ENCODE peak calls at places on chromosomes 4 and X, in ten cellular contexts. One of them, this sample, is unnamed.
A peak's percentile ranks its signal among the peaks of the same experiment; 100 is the strongest.

GRCh38 chrX:43225626-43226328 is 430.3 kb upstream of the MAOA start:
- DNase-seq in fibroblast of lung: no peak
- DNase-seq in mesenchymal stem cell: no peak
- DNase-seq in osteoblast: no peak
- DNase-seq in H9: no peak
- DNase-seq in IMR-90: no peak
- DNase-seq in mammary epithelial cell: no peak
- DNase-seq in GM23248: no peak
- DNase-seq in HepG2: peak; percentile 71
- DNase-seq in MM.1S: no peak
- DNase-seq in this sample: no peak

GRCh38 chr4:153936121-153936520 is 147.2 kb upstream of the SFRP2 start:
- DNase-seq in mammary epithelial cell: no peak
- DNase-seq in mesenchymal stem cell: no peak
- DNase-seq in HepG2: no peak
- DNase-seq in H9: no peak
- DNase-seq in GM23248: no peak
- DNase-seq in osteoblast: no peak
- DNase-seq in IMR-90: no peak
- DNase-seq in fibroblast of lung: no peak
- DNase-seq in MM.1S: no peak
- DNase-seq in this sample: no peak

GRCh38 chr4:150818661-150819060 is 196.4 kb downstream of the LRBA start:
- DNase-seq in GM23248: peak; percentile 25
- DNase-seq in MM.1S: no peak
- DNase-seq in mesenchymal stem cell: peak; percentile 67
- DNase-seq in mammary epithelial cell: peak; percentile 5
- DNase-seq in fibroblast of lung: peak; percentile 53
- DNase-seq in osteoblast: no peak
- DNase-seq in H9: no peak
- DNase-seq in IMR-90: peak; percentile 94
- DNase-seq in HepG2: no peak
- DNase-seq in this sample: peak; percentile 53

GRCh38 chr4:175560628-175561027 is 251.4 kb downstream of the GPM6A start:
- DNase-seq in fibroblast of lung: peak; percentile 47
- DNase-seq in mesenchymal stem cell: peak; percentile 7
- DNase-seq in mammary epithelial cell: peak; percentile 2
- DNase-seq in HepG2: no peak
- DNase-seq in osteoblast: peak; percentile 27
- DNase-seq in MM.1S: peak; percentile 77
- DNase-seq in H9: no peak
- DNase-seq in IMR-90: peak; percentile 5
- DNase-seq in GM23248: peak; percentile 48
- DNase-seq in this sample: peak; percentile 68

GRCh38 chr4:181863846-181864245 is 379.4 kb upstream of the TENM3 start:
- DNase-seq in MM.1S: no peak
- DNase-seq in mesenchymal stem cell: no peak
- DNase-seq in IMR-90: no peak
- DNase-seq in mammary epithelial cell: no peak
- DNase-seq in osteoblast: no peak
- DNase-seq in HepG2: no peak
- DNase-seq in H9: no peak
- DNase-seq in fibroblast of lung: peak; percentile 15
- DNase-seq in GM23248: no peak
- DNase-seq in this sample: no peak

GRCh38 chrX:153353416-153353815 is 19.5 kb downstream of the ZNF275 start:
- DNase-seq in mammary epithelial cell: no peak
- DNase-seq in GM23248: no peak
- DNase-seq in fibroblast of lung: no peak
- DNase-seq in MM.1S: no peak
- DNase-seq in osteoblast: no peak
- DNase-seq in IMR-90: no peak
- DNase-seq in mesenchymal stem cell: no peak
- DNase-seq in HepG2: no peak
- DNase-seq in H9: peak; percentile 49
- DNase-seq in this sample: no peak

GRCh38 chr4:10003666-10004065 is 17.6 kb downstream of the SLC2A9 start:
- DNase-seq in GM23248: no peak
- DNase-seq in fibroblast of lung: no peak
- DNase-seq in H9: no peak
- DNase-seq in mammary epithelial cell: peak; percentile 90
- DNase-seq in osteoblast: no peak
- DNase-seq in mesenchymal stem cell: no peak
- DNase-seq in IMR-90: no peak
- DNase-seq in HepG2: no peak
- DNase-seq in MM.1S: no peak
- DNase-seq in this sample: no peak

GRCh38 chr4:68905598-68906237 is 45.9 kb downstream of the UGT2A3 start:
- DNase-seq in H9: peak; percentile 47
- DNase-seq in GM23248: no peak
- DNase-seq in IMR-90: no peak
- DNase-seq in osteoblast: peak; percentile 27
- DNase-seq in fibroblast of lung: peak; percentile 28
- DNase-seq in mammary epithelial cell: peak; percentile 20
- DNase-seq in mesenchymal stem cell: no peak
- DNase-seq in HepG2: no peak
- DNase-seq in MM.1S: no peak
- DNase-seq in this sample: peak; percentile 74

DNA sequence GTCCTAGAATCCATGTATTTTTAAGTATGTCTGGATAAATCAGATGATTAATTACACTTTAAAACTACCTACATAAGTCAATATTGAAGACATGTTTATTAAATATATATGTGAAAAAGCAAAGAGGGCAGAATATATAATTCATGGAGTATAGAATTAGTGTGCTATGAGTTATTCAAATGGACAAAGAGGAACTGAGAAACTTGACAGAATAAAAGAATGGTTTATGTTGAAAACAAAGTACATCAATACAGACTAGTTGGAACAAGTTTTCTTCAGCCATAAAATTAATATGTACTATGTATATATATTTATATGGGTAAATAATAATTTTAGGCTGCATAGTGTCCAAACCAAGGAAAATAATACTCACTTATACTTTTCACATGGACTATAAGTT is 173.5 kb downstream of the NPFFR2 start:
- DNase-seq in MM.1S: no peak
- DNase-seq in osteoblast: no peak
- DNase-seq in mesenchymal stem cell: no peak
- DNase-seq in H9: no peak
- DNase-seq in GM23248: no peak
- DNase-seq in IMR-90: no peak
- DNase-seq in mammary epithelial cell: no peak
- DNase-seq in HepG2: no peak
- DNase-seq in fibroblast of lung: no peak
- DNase-seq in this sample: no peak
- H2AFZ ChIP-seq in MM.1S: no peak overlapping the region
- H2AFZ ChIP-seq in osteoblast: no peak overlapping the region
- H2AFZ ChIP-seq in mesenchymal stem cell: no peak overlapping the region
- H2AFZ ChIP-seq in H9: no peak overlapping the region
- H2AFZ ChIP-seq in GM23248: no peak overlapping the region
- H2AFZ ChIP-seq in IMR-90: no peak overlapping the region
- H2AFZ ChIP-seq in mammary epithelial cell: no peak overlapping the region
- H2AFZ ChIP-seq in HepG2: no peak overlapping the region
- H2AFZ ChIP-seq in fibroblast of lung: no peak overlapping the region
- H2AFZ ChIP-seq in this sample: no peak overlapping the region

GRCh38 chr4:15735531-15735930 is 32.7 kb downstream of the BST1 start:
- DNase-seq in mammary epithelial cell: no peak
- DNase-seq in GM23248: no peak
- DNase-seq in fibroblast of lung: no peak
- DNase-seq in HepG2: no peak
- DNase-seq in IMR-90: no peak
- DNase-seq in H9: no peak
- DNase-seq in osteoblast: no peak
- DNase-seq in mesenchymal stem cell: no peak
- DNase-seq in MM.1S: no peak
- DNase-seq in this sample: no peak

GRCh38 chr4:15736514-15737050 is 33.7 kb downstream of the BST1 start:
- DNase-seq in MM.1S: no peak
- DNase-seq in HepG2: no peak
- DNase-seq in osteoblast: peak; percentile 42
- DNase-seq in fibroblast of lung: no peak
- DNase-seq in mesenchymal stem cell: no peak
- DNase-seq in mammary epithelial cell: no peak
- DNase-seq in GM23248: no peak
- DNase-seq in IMR-90: no peak
- DNase-seq in H9: no peak
- DNase-seq in this sample: no peak

GRCh38 chr4:15740764-15741404 is 37.2 kb upstream of the CD38 start:
- DNase-seq in HepG2: peak; percentile 77
- DNase-seq in H9: no peak
- DNase-seq in IMR-90: no peak
- DNase-seq in osteoblast: peak; percentile 36
- DNase-seq in GM23248: no peak
- DNase-seq in mesenchymal stem cell: no peak
- DNase-seq in fibroblast of lung: no peak
- DNase-seq in mammary epithelial cell: no peak
- DNase-seq in MM.1S: no peak
- DNase-seq in this sample: no peak

GRCh38 chr4:15738877-15739276 is 36.0 kb downstream of the BST1 start:
- DNase-seq in mammary epithelial cell: no peak
- DNase-seq in fibroblast of lung: peak; percentile 64
- DNase-seq in IMR-90: peak; percentile 21
- DNase-seq in mesenchymal stem cell: no peak
- DNase-seq in H9: no peak
- DNase-seq in GM23248: peak; percentile 60
- DNase-seq in osteoblast: peak; percentile 42
- DNase-seq in MM.1S: no peak
- DNase-seq in HepG2: no peak
- DNase-seq in this sample: no peak

DNA sequence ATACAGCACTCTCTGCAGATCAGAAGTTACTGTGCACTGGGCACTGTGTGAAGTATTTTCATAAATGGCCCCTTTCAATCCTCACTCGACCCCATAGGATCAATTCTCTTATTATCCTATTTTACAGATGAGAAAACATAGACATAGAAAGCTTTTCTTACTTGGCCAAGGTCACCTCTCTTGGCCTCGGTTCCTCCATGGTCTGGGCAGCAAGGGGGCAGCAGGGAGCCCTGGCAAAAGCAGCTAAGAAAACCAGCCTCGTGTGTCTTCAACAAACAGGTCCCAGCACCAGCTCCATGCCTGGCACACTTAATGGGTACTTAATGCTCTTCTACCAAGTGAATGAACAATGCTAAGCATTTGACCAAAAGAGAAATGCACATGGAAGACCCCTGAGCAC is 34.4 kb downstream of the BST1 start:
- DNase-seq in mesenchymal stem cell: no peak
- DNase-seq in IMR-90: no peak
- DNase-seq in osteoblast: no peak
- DNase-seq in MM.1S: no peak
- DNase-seq in fibroblast of lung: no peak
- DNase-seq in GM23248: no peak
- DNase-seq in H9: no peak
- DNase-seq in HepG2: no peak
- DNase-seq in mammary epithelial cell: no peak
- DNase-seq in this sample: no peak
- H3K27ac ChIP-seq in mesenchymal stem cell: no peak overlapping the region
- H3K27ac ChIP-seq in IMR-90: no peak overlapping the region
- H3K27ac ChIP-seq in osteoblast: no peak overlapping the region
- H3K27ac ChIP-seq in MM.1S: no peak overlapping the region
- H3K27ac ChIP-seq in fibroblast of lung: no peak overlapping the region
- H3K27ac ChIP-seq in GM23248: no peak overlapping the region
- H3K27ac ChIP-seq in H9: no peak overlapping the region
- H3K27ac ChIP-seq in HepG2: no peak overlapping the region
- H3K27ac ChIP-seq in mammary epithelial cell: no peak overlapping the region
- H3K27ac ChIP-seq in this sample: no peak overlapping the region

GRCh38 chr4:6342530-6343293 is 73.1 kb downstream of the WFS1 start:
- DNase-seq in HepG2: no peak
- DNase-seq in GM23248: peak; percentile 10
- DNase-seq in MM.1S: no peak
- DNase-seq in mesenchymal stem cell: no peak
- DNase-seq in mammary epithelial cell: no peak
- DNase-seq in H9: no peak
- DNase-seq in osteoblast: no peak
- DNase-seq in IMR-90: peak; percentile 27
- DNase-seq in fibroblast of lung: peak; percentile 14
- DNase-seq in this sample: no peak

GRCh38 chr4:6345866-6346265 is 76.2 kb downstream of the WFS1 start:
- DNase-seq in osteoblast: peak; percentile 63
- DNase-seq in fibroblast of lung: no peak
- DNase-seq in IMR-90: no peak
- DNase-seq in GM23248: no peak
- DNase-seq in MM.1S: no peak
- DNase-seq in H9: no peak
- DNase-seq in mesenchymal stem cell: no peak
- DNase-seq in mammary epithelial cell: no peak
- DNase-seq in HepG2: no peak
- DNase-seq in this sample: no peak

GRCh38 chr4:6345096-6345830 is 75.6 kb downstream of the WFS1 start:
- DNase-seq in H9: no peak
- DNase-seq in mesenchymal stem cell: no peak
- DNase-seq in osteoblast: no peak
- DNase-seq in GM23248: no peak
- DNase-seq in HepG2: no peak
- DNase-seq in fibroblast of lung: no peak
- DNase-seq in mammary epithelial cell: no peak
- DNase-seq in IMR-90: no peak
- DNase-seq in MM.1S: no peak
- DNase-seq in this sample: no peak

GRCh38 chr4:6341696-6342095 is 72.0 kb downstream of the WFS1 start:
- DNase-seq in mesenchymal stem cell: no peak
- DNase-seq in H9: no peak
- DNase-seq in fibroblast of lung: no peak
- DNase-seq in HepG2: no peak
- DNase-seq in GM23248: no peak
- DNase-seq in MM.1S: no peak
- DNase-seq in osteoblast: no peak
- DNase-seq in IMR-90: no peak
- DNase-seq in mammary epithelial cell: no peak
- DNase-seq in this sample: no peak

GRCh38 chr4:6343950-6344408 is 74.3 kb downstream of the WFS1 start:
- DNase-seq in MM.1S: peak; percentile 42
- DNase-seq in GM23248: peak; percentile 83
- DNase-seq in IMR-90: peak; percentile 80
- DNase-seq in osteoblast: peak; percentile 98
- DNase-seq in fibroblast of lung: peak; percentile 82
- DNase-seq in HepG2: peak; percentile 54
- DNase-seq in mesenchymal stem cell: no peak
- DNase-seq in H9: peak; percentile 64
- DNase-seq in mammary epithelial cell: peak; percentile 81
- DNase-seq in this sample: peak; percentile 85
- H2AFZ ChIP-seq in MM.1S: no peak overlapping the region
- H2AFZ ChIP-seq in GM23248: no peak overlapping the region
- H2AFZ ChIP-seq in IMR-90: no peak overlapping the region
- H2AFZ ChIP-seq in osteoblast: peak overlapping the region; percentile 70
- H2AFZ ChIP-seq in fibroblast of lung: no peak overlapping the region
- H2AFZ ChIP-seq in HepG2: no peak overlapping the region
- H2AFZ ChIP-seq in mesenchymal stem cell: no peak overlapping the region
- H2AFZ ChIP-seq in H9: no peak overlapping the region
- H2AFZ ChIP-seq in mammary epithelial cell: no peak overlapping the region
- H2AFZ ChIP-seq in this sample: peak overlapping the region; percentile 44

DNA sequence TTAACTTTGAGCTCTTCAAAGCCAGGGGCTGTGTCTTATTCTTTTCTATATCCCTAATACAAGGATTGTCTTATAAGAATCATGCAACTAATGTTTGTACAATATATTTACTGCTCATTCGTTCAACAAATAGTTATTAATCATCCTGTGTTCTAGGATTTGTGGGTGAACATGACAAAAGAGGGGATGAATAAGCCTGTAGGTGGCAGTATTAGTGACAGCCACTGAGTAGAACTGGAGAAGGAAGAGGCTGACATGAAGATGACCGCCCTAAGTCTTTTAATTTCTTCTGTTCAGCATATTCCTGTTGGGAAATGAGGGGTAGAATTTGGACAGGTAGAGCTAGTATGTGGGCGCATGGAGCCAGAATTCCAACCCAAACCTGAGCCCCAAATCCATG is 11.9 kb upstream of the LINC00632 start:
- DNase-seq in GM23248: peak; percentile 4
- DNase-seq in H9: no peak
- DNase-seq in mesenchymal stem cell: no peak
- DNase-seq in mammary epithelial cell: no peak
- DNase-seq in MM.1S: no peak
- DNase-seq in fibroblast of lung: no peak
- DNase-seq in HepG2: no peak
- DNase-seq in IMR-90: no peak
- DNase-seq in osteoblast: no peak
- DNase-seq in this sample: peak; percentile 22
- H3K27ac ChIP-seq in GM23248: no peak overlapping the region
- H3K27ac ChIP-seq in H9: no peak overlapping the region
- H3K27ac ChIP-seq in mesenchymal stem cell: no peak overlapping the region
- H3K27ac ChIP-seq in mammary epithelial cell: no peak overlapping the region
- H3K27ac ChIP-seq in MM.1S: no peak overlapping the region
- H3K27ac ChIP-seq in fibroblast of lung: no peak overlapping the region
- H3K27ac ChIP-seq in HepG2: no peak overlapping the region
- H3K27ac ChIP-seq in IMR-90: no peak overlapping the region
- H3K27ac ChIP-seq in osteoblast: no peak overlapping the region
- H3K27ac ChIP-seq in this sample: no peak overlapping the region

This sample was measured in PC-3.